ENCODE peak calls at places on chromosome X, in six cellular contexts. A is IMR-90, P is MM.1S, G is heart right ventricle, X is PC-9, T is uterus. D is an unnamed sample.
A peak's percentile ranks its signal among the peaks of the same experiment; 100 is the strongest.

GRCh38 chrX:24410514-24411189 is 50.2 kb downstream of the SUPT20HL1 start:
- DNase-seq in X (no peak), G (no peak), T (no peak), P (no peak), A (no peak), D (no peak)

GRCh38 chrX:72169008-72169728 is 12.4 kb upstream of the PIN4 start:
- DNase-seq in T (no peak), X (no peak), P (peak; percentile 88), A (no peak), G (peak; percentile 8), D (no peak)

GRCh38 chrX:39196192-39197102 is 395.2 kb downstream of the MID1IP1 start:
- DNase-seq in P (peak; percentile 91), G (no peak), A (peak; percentile 2), T (peak; percentile 15), X (no peak), D (peak; percentile 32)

GRCh38 chrX:115894087-115894486 is 276.5 kb upstream of the AGTR2 start:
- DNase-seq in A (peak; percentile 33), T (no peak), G (no peak), P (peak; percentile 39), X (peak; percentile 56), D (no peak)

GRCh38 chrX:123425904-123426303 is 241.8 kb downstream of the GRIA3 start:
- DNase-seq in P (no peak), X (no peak), A (no peak), T (peak; percentile 23), G (peak; percentile 3), D (no peak)

GRCh38 chrX:127038065-127038464 is 218.5 kb downstream of the PRR32 start:
- DNase-seq in X (no peak), P (peak; percentile 33), T (no peak), A (no peak), G (no peak), D (no peak)

GRCh38 chrX:101357166-101357795 is 8.7 kb upstream of the TIMM8A start:
- DNase-seq in A (peak; percentile 12), P (peak; percentile 33), T (no peak), G (no peak), X (no peak), D (no peak)

GRCh38 chrX:108426262-108426661 is 12.0 kb downstream of the COL4A6 start:
- DNase-seq in A (no peak), G (no peak), P (no peak), X (no peak), T (no peak), D (no peak)

GRCh38 chrX:137565921-137566745 is at the start of gene ZIC3:
- DNase-seq in T (no peak), X (no peak), P (no peak), A (no peak), G (peak; percentile 29), D (no peak)

GRCh38 chrX:132071260-132071659 is 48.2 kb downstream of the STK26 start:
- DNase-seq in P (no peak), X (peak; percentile 38), T (no peak), A (no peak), G (no peak), D (no peak)

GRCh38 chrX:39759526-39760224 is 338.1 kb downstream of the BCOR start:
- DNase-seq in A (peak; percentile 78), T (peak; percentile 44), P (no peak), X (no peak), G (no peak), D (no peak)

GRCh38 chrX:10130354-10130753 is 26.4 kb upstream of the CLCN4 start:
- DNase-seq in X (no peak), T (no peak), A (no peak), G (no peak), P (no peak), D (no peak)

GRCh38 chrX:10507181-10507580 is 113.2 kb downstream of the MID1 start:
- DNase-seq in G (no peak), A (peak; percentile 16), X (no peak), T (no peak), P (no peak), D (no peak)

GRCh38 chrX:41634284-41634683 is 54.5 kb upstream of the GPR34 start:
- DNase-seq in G (no peak), A (peak; percentile 45), X (no peak), T (no peak), P (peak; percentile 6), D (no peak)

GRCh38 chrX:108070891-108071290 is 20.5 kb downstream of the PSMD10 start:
- DNase-seq in P (no peak), X (peak; percentile 73), A (peak; percentile 88), T (no peak), G (no peak), D (no peak)

GRCh38 chrX:148929686-148930085 is 429.3 kb downstream of the AFF2 start:
- DNase-seq in A (peak; percentile 5), P (no peak), T (no peak), X (no peak), G (no peak), D (no peak)

GRCh38 chrX:17854069-17854468 is 7.0 kb downstream of the RAI2 start:
- DNase-seq in X (no peak), A (no peak), G (no peak), T (no peak), P (no peak), D (no peak)

GRCh38 chrX:13101439-13102139 is 57.2 kb upstream of the FAM9C start:
- DNase-seq in P (no peak), T (peak; percentile 82), X (peak; percentile 93), G (peak; percentile 81), A (peak; percentile 86), D (no peak)

GRCh38 chrX:13078739-13079444 is 34.5 kb upstream of the FAM9C start:
- DNase-seq in A (peak; percentile 81), P (no peak), X (no peak), T (peak; percentile 69), G (peak; percentile 40), D (no peak)

GRCh38 chrX:148422531-148422930 is 77.9 kb upstream of the AFF2 start:
- DNase-seq in P (no peak), X (no peak), A (no peak), G (no peak), T (no peak), D (no peak)

GRCh38 chrX:82756272-82756671 is 751.8 kb upstream of the POU3F4 start:
- DNase-seq in A (no peak), G (no peak), X (no peak), T (no peak), P (no peak), D (no peak)

GRCh38 chrX:99933865-99934264 is 476.2 kb downstream of the PCDH19 start:
- DNase-seq in G (no peak), A (no peak), T (no peak), X (no peak), P (no peak), D (no peak)

GRCh38 chrX:81925812-81926211 is 723.9 kb downstream of the SH3BGRL start:
- DNase-seq in A (no peak), X (no peak), G (no peak), P (peak; percentile 67), T (no peak), D (no peak)

GRCh38 chrX:132576945-132577344 is 88.1 kb upstream of the MBNL3 start:
- DNase-seq in A (no peak), X (peak; percentile 70), G (no peak), P (no peak), T (no peak), D (no peak)

GRCh38 chrX:48989483-48989882 is 12.6 kb downstream of the GRIPAP1 start:
- DNase-seq in A (no peak), P (no peak), X (no peak), T (no peak), G (peak; percentile 32), D (no peak)

GRCh38 chrX:150544835-150545790 is 23.3 kb upstream of the MTM1 start:
- DNase-seq in A (no peak), T (no peak), G (no peak), X (no peak), P (no peak), D (no peak)

GRCh38 chrX:150546711-150547153 is 21.7 kb upstream of the MTM1 start:
- DNase-seq in T (no peak), A (no peak), P (no peak), X (no peak), G (no peak), D (no peak)

GRCh38 chrX:150542846-150543229 is 25.6 kb upstream of the MTM1 start:
- DNase-seq in X (no peak), P (no peak), A (no peak), T (no peak), G (no peak), D (no peak)

GRCh38 chrX:150543230-150544155 is 24.9 kb upstream of the MTM1 start:
- DNase-seq in T (no peak), X (no peak), A (no peak), P (no peak), G (no peak), D (peak; percentile 60)

GRCh38 chrX:150544222-150544787 is 24.1 kb upstream of the MTM1 start:
- DNase-seq in X (no peak), T (no peak), A (no peak), P (peak; percentile 27), G (no peak), D (no peak)
- TF ChIP-seq CTCF in X (no peak), T (no peak), A (no peak), P (peak; percentile 17), G (peak; percentile 25), D (no peak)

GRCh38 chrX:37378399-37378798 is 29.2 kb downstream of the PRRG1 start:
- DNase-seq in A (peak; percentile 6), X (no peak), G (no peak), T (no peak), P (no peak), D (no peak)
- H3K4me3 ChIP-seq in A (no peak overlapping the region), X (no peak overlapping the region), G (no peak overlapping the region), T (no peak overlapping the region), P (no peak overlapping the region), D (no peak overlapping the region)

GRCh38 chrX:8967471-8967870 is 66.5 kb downstream of the FAM9B start:
- DNase-seq in X (no peak), T (no peak), A (no peak), P (no peak), G (no peak), D (no peak)

GRCh38 chrX:8971116-8971515 is 62.8 kb downstream of the FAM9B start:
- DNase-seq in X (peak; percentile 37), P (peak; percentile 67), G (no peak), A (peak; percentile 67), T (no peak), D (peak; percentile 8)
- TF ChIP-seq CTCF in X (peak; percentile 67), P (peak; percentile 44), G (peak; percentile 42), A (peak; percentile 51), T (no peak), D (peak; percentile 20)

DNA sequence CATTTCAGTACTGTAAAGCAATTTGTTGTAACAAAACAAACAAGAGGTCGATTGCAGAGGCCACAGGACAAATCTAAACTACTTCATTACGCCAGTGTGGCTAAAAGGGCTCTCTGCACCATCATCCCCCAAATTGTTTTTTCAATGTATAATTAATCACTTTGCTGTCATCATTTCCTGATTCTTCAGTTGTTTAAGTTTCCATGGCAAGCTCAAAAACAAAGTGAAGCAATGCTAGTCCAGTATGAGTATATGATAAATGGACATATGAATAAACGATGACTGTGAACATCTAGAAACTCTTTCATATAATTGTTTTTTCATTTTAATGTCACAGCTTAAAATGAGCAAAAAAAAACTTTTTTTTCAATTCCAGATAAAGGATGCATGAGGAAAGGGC is 235.4 kb upstream of the FGF13 start:
- DNase-seq in X (no peak), T (no peak), A (no peak), P (no peak), G (no peak), D (no peak)
- H3K4me3 ChIP-seq in X (no peak overlapping the region), T (no peak overlapping the region), A (no peak overlapping the region), P (no peak overlapping the region), G (no peak overlapping the region), D (no peak overlapping the region)

D was measured in GM06990.